ENCODE peak calls at places on chromosome 21, in six cellular contexts. Q, K, Y, X, P and U are unnamed samples.

GRCh38 chr21:39676054-39676771 is 63.5 kb downstream of the B3GALT5 start:
- ATAC-seq in Q (no peak), K (peak; percentile 93), Y (peak; percentile 86), X (peak; percentile 83), P (no peak), U (peak; percentile 84)

GRCh38 chr21:29208666-29209059 is 78.2 kb downstream of the MAP3K7CL start:
- ATAC-seq in Q (no peak), K (no peak), Y (no peak), X (peak; percentile 57), P (no peak), U (peak; percentile 48)

GRCh38 chr21:23507501-23507900 is 2099.8 kb downstream of the MRPL39 start:
- ATAC-seq in Q (no peak), K (no peak), Y (no peak), X (peak; percentile 34), P (no peak), U (no peak)

GRCh38 chr21:31293986-31294385 is 50.1 kb downstream of the TIAM1 start:
- ATAC-seq in Q (no peak), K (no peak), Y (no peak), X (no peak), P (no peak), U (no peak)

GRCh38 chr21:28823464-28823863 is 169.2 kb downstream of the LTN1 start:
- ATAC-seq in Q (no peak), K (no peak), Y (no peak), X (no peak), P (no peak), U (no peak)

GRCh38 chr21:32382108-32382601 is 10.7 kb downstream of the URB1 start:
- ATAC-seq in Q (no peak), K (no peak), Y (peak; percentile 67), X (no peak), P (no peak), U (peak; percentile 9)

GRCh38 chr21:25750085-25750484 is 15.3 kb downstream of the GABPA start:
- ATAC-seq in Q (no peak), K (no peak), Y (no peak), X (no peak), P (no peak), U (no peak)

GRCh38 chr21:30718239-30718909 is at the start of gene KRTAP21-3:
- ATAC-seq in Q (no peak), K (no peak), Y (no peak), X (peak; percentile 88), P (no peak), U (no peak)

GRCh38 chr21:17730782-17731181 is 88.4 kb downstream of the C21orf91 start:
- ATAC-seq in Q (peak; percentile 58), K (no peak), Y (no peak), X (no peak), P (no peak), U (no peak)

GRCh38 chr21:31526040-31526439 is 133.5 kb upstream of the SOD1 start:
- ATAC-seq in Q (no peak), K (no peak), Y (no peak), X (no peak), P (no peak), U (no peak)

GRCh38 chr21:24870633-24871032 is 736.6 kb downstream of the MRPL39 start:
- ATAC-seq in Q (no peak), K (no peak), Y (no peak), X (no peak), P (no peak), U (no peak)

GRCh38 chr21:34083357-34083756 is 10.0 kb downstream of the MRPS6 start:
- ATAC-seq in Q (no peak), K (no peak), Y (no peak), X (peak; percentile 16), P (no peak), U (no peak)

GRCh38 chr21:27213328-27213727 is 246.4 kb upstream of the ADAMTS5 start:
- ATAC-seq in Q (no peak), K (no peak), Y (no peak), X (no peak), P (no peak), U (no peak)

GRCh38 chr21:29190920-29191319 is 60.5 kb downstream of the MAP3K7CL start:
- ATAC-seq in Q (no peak), K (no peak), Y (peak; percentile 47), X (no peak), P (no peak), U (peak; percentile 39)

GRCh38 chr21:28152729-28153128 is 839.9 kb downstream of the LTN1 start:
- ATAC-seq in Q (no peak), K (no peak), Y (no peak), X (no peak), P (no peak), U (no peak)

GRCh38 chr21:35324372-35325220 is 275.5 kb upstream of the RUNX1 start:
- ATAC-seq in Q (no peak), K (no peak), Y (no peak), X (no peak), P (no peak), U (peak; percentile 72)

GRCh38 chr21:27070881-27071670 is 104.2 kb upstream of the ADAMTS5 start:
- ATAC-seq in Q (no peak), K (no peak), Y (no peak), X (no peak), P (no peak), U (no peak)

GRCh38 chr21:29674343-29674742 is 265.5 kb downstream of the GRIK1 start:
- ATAC-seq in Q (no peak), K (no peak), Y (no peak), X (no peak), P (no peak), U (no peak)

GRCh38 chr21:17554619-17555472 is 42.0 kb downstream of the CXADR start:
- ATAC-seq in Q (no peak), K (peak; percentile 62), Y (peak; percentile 81), X (peak; percentile 32), P (no peak), U (no peak)

GRCh38 chr21:21286170-21286798 is 288.1 kb downstream of the NCAM2 start:
- ATAC-seq in Q (no peak), K (no peak), Y (no peak), X (no peak), P (no peak), U (no peak)

GRCh38 chr21:33419538-33420123 is 16.4 kb downstream of the IFNGR2 start:
- ATAC-seq in Q (peak; percentile 26), K (no peak), Y (peak; percentile 45), X (no peak), P (peak; percentile 76), U (peak; percentile 95)

GRCh38 chr21:22791986-22792560 is 1793.9 kb downstream of the NCAM2 start:
- ATAC-seq in Q (peak; percentile 66), K (no peak), Y (no peak), X (no peak), P (no peak), U (no peak)

GRCh38 chr21:34841154-34841553 is 172.4 kb downstream of the CLIC6 start:
- ATAC-seq in Q (no peak), K (no peak), Y (no peak), X (no peak), P (no peak), U (no peak)

GRCh38 chr21:23008803-23009202 is 2010.6 kb downstream of the NCAM2 start:
- ATAC-seq in Q (no peak), K (no peak), Y (no peak), X (no peak), P (no peak), U (no peak)

GRCh38 chr21:33578959-33579542 is 9.4 kb downstream of the DONSON start:
- ATAC-seq in Q (peak; percentile 17), K (no peak), Y (peak; percentile 39), X (peak; percentile 21), P (no peak), U (no peak)

GRCh38 chr21:33071878-33072306 is 2.0 kb downstream of the OLIG1 start:
- ATAC-seq in Q (no peak), K (no peak), Y (no peak), X (no peak), P (no peak), U (no peak)

GRCh38 chr21:33418686-33419085 is 15.5 kb downstream of the IFNGR2 start:
- ATAC-seq in Q (no peak), K (no peak), Y (no peak), X (no peak), P (no peak), U (peak; percentile 69)

GRCh38 chr21:26972131-26972707 is 5.3 kb upstream of the ADAMTS5 start:
- ATAC-seq in Q (no peak), K (no peak), Y (no peak), X (no peak), P (no peak), U (no peak)

GRCh38 chr21:26105819-26106218 is 64.8 kb downstream of the APP start:
- ATAC-seq in Q (no peak), K (no peak), Y (no peak), X (no peak), P (no peak), U (no peak)

GRCh38 chr21:45736042-45736704 is 92.6 kb downstream of the PCBP3 start:
- ATAC-seq in Q (no peak), K (no peak), Y (no peak), X (no peak), P (no peak), U (no peak)
- H3K27ac ChIP-seq in Q (no peak overlapping the region), K (no peak overlapping the region), Y (no peak overlapping the region), X (no peak overlapping the region), P (no peak overlapping the region), U (no peak overlapping the region)

GRCh38 chr21:16305686-16306085 is 575.9 kb downstream of the USP25 start:
- ATAC-seq in Q (no peak), K (no peak), Y (no peak), X (no peak), P (no peak), U (no peak)
- TF ChIP-seq EP300 in Q (no peak), K (no peak), Y (no peak), X (no peak), P (no peak), U (no peak)

DNA sequence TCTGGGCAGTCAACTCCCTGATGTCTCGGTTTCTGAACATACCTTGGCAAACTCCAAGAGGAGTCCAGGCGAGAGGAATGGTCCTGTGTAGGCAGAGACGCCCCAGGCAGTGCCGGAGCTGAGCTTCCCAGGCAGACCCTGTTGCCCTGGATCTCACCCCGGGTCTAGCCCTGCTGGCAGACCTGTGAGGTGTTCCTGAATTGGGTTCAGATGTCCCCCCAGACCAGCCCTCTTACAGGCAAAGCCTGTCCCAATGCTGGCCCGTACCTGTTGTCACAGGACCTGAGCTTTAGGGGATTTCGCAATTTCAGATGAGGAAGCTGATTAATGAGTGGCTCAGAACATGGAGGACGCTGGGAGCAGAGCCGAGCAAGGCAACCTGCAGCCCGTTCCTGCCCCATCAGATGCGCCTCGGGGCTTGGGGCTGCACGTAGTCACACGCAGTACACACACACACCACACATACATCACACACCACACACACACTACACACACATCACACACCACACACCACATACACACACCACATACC is 38.5 kb upstream of the PDE9A start:
- ATAC-seq in Q (peak; percentile 78), K (peak; percentile 88), Y (peak; percentile 81), X (peak; percentile 79), P (peak; percentile 78), U (no peak)
- H3K27ac ChIP-seq in Q (no peak overlapping the region), K (no peak overlapping the region), Y (no peak overlapping the region), X (no peak overlapping the region), P (peak overlapping the region; percentile 50), U (no peak overlapping the region)

GRCh38 chr21:46636550-46637289 is 1.2 kb downstream of the PRMT2 start:
- ATAC-seq in Q (no peak), K (no peak), Y (no peak), X (no peak), P (no peak), U (no peak)

GRCh38 chr21:46636181-46636512 is 673 bp downstream of the PRMT2 start:
- ATAC-seq in Q (no peak), K (no peak), Y (no peak), X (no peak), P (no peak), U (no peak)

GRCh38 chr21:46634966-46635323 is 529 bp upstream of the PRMT2 start:
- ATAC-seq in Q (peak; percentile 60), K (peak; percentile 62), Y (peak; percentile 70), X (peak; percentile 51), P (peak; percentile 72), U (peak; percentile 67)

GRCh38 chr21:46634427-46634826 is 1.0 kb upstream of the PRMT2 start:
- ATAC-seq in Q (no peak), K (no peak), Y (no peak), X (no peak), P (no peak), U (no peak)

GRCh38 chr21:46635324-46636180 is at the start of gene PRMT2:
- ATAC-seq in Q (peak; percentile 90), K (peak; percentile 94), Y (peak; percentile 94), X (peak; percentile 94), P (peak; percentile 99), U (peak; percentile 98)
- TF ChIP-seq EP300 in Q (no peak), K (peak; percentile 4), Y (no peak), X (no peak), P (no peak), U (no peak)